ENCODE peak calls at places on chromosome 9, in ten cellular contexts. H is ureter; W is stimulated activated CD4-positive, alpha-beta T cell treated with anti-CD3 and anti-CD28 coated beads, Interleukin-4, amount 100 ng/mL, for 48 hours; B is NCI-H748 treated with DMSO at 0.1 percent for 48 hours; F is AG10803; T is effector CD8-positive, alpha-beta T cell; G is CD4-positive, alpha-beta memory T cell; R is kidney glomerular epithelial cell; Z is activated CD8-positive, alpha-beta memory T cell treated with anti-CD3 and anti-CD28 coated beads for 1 hour; V is NCI-H1417. J is an unnamed sample.
A peak's percentile ranks its signal among the peaks of the same experiment; 100 is the strongest.

GRCh38 chr9:95379630-95380029 is 62.1 kb upstream of the FANCC start:
- DNase-seq in H (no peak), F (no peak), R (no peak), G (peak; percentile 23), B (no peak), V (no peak), T (no peak), W (no peak), Z (no peak), J (no peak)

GRCh38 chr9:106872641-106873040 is 9.7 kb downstream of the ZNF462 start:
- DNase-seq in F (no peak), W (no peak), T (no peak), V (no peak), B (no peak), H (no peak), R (no peak), G (no peak), Z (no peak), J (peak; percentile 72)

GRCh38 chr9:112121633-112122032 is 53.5 kb downstream of the SUSD1 start:
- DNase-seq in B (no peak), Z (no peak), H (no peak), V (no peak), F (no peak), W (no peak), G (no peak), T (no peak), R (no peak), J (no peak)

GRCh38 chr9:101235105-101235866 is 149.5 kb downstream of the BAAT start:
- DNase-seq in H (no peak), G (no peak), W (no peak), F (peak; percentile 12), T (no peak), V (peak; percentile 84), B (peak; percentile 35), Z (no peak), R (peak; percentile 42), J (peak; percentile 13)

GRCh38 chr9:118459832-118460425 is 755.7 kb downstream of the TLR4 start:
- DNase-seq in Z (no peak), H (peak; percentile 46), R (no peak), V (peak; percentile 94), G (no peak), B (peak; percentile 95), W (no peak), F (no peak), T (no peak), J (no peak)

GRCh38 chr9:63859475-63860215 is 1425.4 kb downstream of the FOXD4L5 start:
- DNase-seq in T (no peak), B (no peak), G (peak; percentile 16), Z (no peak), W (peak; percentile 3), R (no peak), V (no peak), F (no peak), H (no peak), J (peak; percentile 26)

GRCh38 chr9:90099262-90099982 is 494.6 kb downstream of the GADD45G start:
- DNase-seq in R (peak; percentile 13), F (peak; percentile 17), B (peak; percentile 61), H (no peak), Z (no peak), T (no peak), V (peak; percentile 89), G (no peak), W (no peak), J (no peak)

GRCh38 chr9:115057559-115057958 is 60.4 kb downstream of the TNC start:
- DNase-seq in F (no peak), R (no peak), V (no peak), T (no peak), Z (no peak), B (no peak), G (no peak), H (no peak), W (no peak), J (no peak)

GRCh38 chr9:128271112-128271511 is 4.7 kb downstream of the GOLGA2 start:
- DNase-seq in W (no peak), R (no peak), G (no peak), V (no peak), Z (no peak), B (no peak), H (no peak), F (no peak), T (no peak), J (no peak)

GRCh38 chr9:98873535-98874432 is 66.3 kb downstream of the GALNT12 start:
- DNase-seq in F (peak; percentile 78), B (no peak), H (peak; percentile 60), R (no peak), G (no peak), T (no peak), V (no peak), W (no peak), Z (no peak), J (peak; percentile 43)

GRCh38 chr9:97501972-97502221 is 431 bp downstream of the TMOD1 start:
- DNase-seq in F (no peak), R (no peak), B (no peak), W (no peak), Z (no peak), H (no peak), V (no peak), G (no peak), T (no peak), J (no peak)

GRCh38 chr9:128091144-128091543 is 23.1 kb downstream of the SLC25A25 start:
- DNase-seq in Z (no peak), R (peak; percentile 6), T (no peak), V (peak; percentile 83), G (no peak), B (no peak), W (no peak), F (peak; percentile 94), H (peak; percentile 72), J (peak; percentile 94)

GRCh38 chr9:134544388-134545212 is 97.0 kb upstream of the COL5A1 start:
- DNase-seq in V (no peak), W (no peak), H (no peak), F (peak; percentile 76), G (no peak), R (peak; percentile 34), B (no peak), Z (no peak), T (no peak), J (peak; percentile 84)

GRCh38 chr9:26888271-26888670 is 4.3 kb downstream of the CAAP1 start:
- DNase-seq in F (no peak), W (no peak), V (no peak), H (no peak), G (no peak), B (no peak), T (no peak), Z (no peak), R (peak; percentile 6), J (no peak)

GRCh38 chr9:105468875-105469274 is 21.0 kb downstream of the FSD1L start:
- DNase-seq in F (no peak), R (no peak), H (no peak), V (no peak), T (no peak), W (no peak), Z (no peak), B (no peak), G (no peak), J (no peak)

GRCh38 chr9:82706781-82707180 is 356.2 kb downstream of the RASEF start:
- DNase-seq in B (no peak), Z (no peak), F (no peak), R (no peak), W (no peak), V (no peak), T (no peak), G (no peak), H (no peak), J (no peak)

GRCh38 chr9:130866474-130866965 is 30.1 kb downstream of the QRFP start:
- DNase-seq in Z (no peak), V (peak; percentile 94), T (peak; percentile 11), F (peak; percentile 86), H (peak; percentile 79), G (peak; percentile 33), B (peak; percentile 94), W (peak; percentile 50), R (peak; percentile 91), J (peak; percentile 92)

J was measured in cardiac fibroblast.